ENCODE peak calls at places on chromosomes 13 and 19, in eight cellular contexts. One of them, this sample, is unnamed.

GRCh38 chr13:104764600-104764999 is 1698.4 kb upstream of the SLC10A2 start:
- DNase-seq in EH: no peak
- DNase-seq in ELR: no peak
- DNase-seq in posterior cingulate gyrus: no peak
- DNase-seq in Right ventricle myocardium inferior: no peak
- DNase-seq in HuH-7.5: no peak
- DNase-seq in kidney tubule cell: no peak
- DNase-seq in HFF-Myc: no peak
- DNase-seq in this sample: no peak

GRCh38 chr13:79245937-79246574 is 160.0 kb downstream of the RBM26 start:
- DNase-seq in EH: no peak
- DNase-seq in ELR: no peak
- DNase-seq in posterior cingulate gyrus: no peak
- DNase-seq in Right ventricle myocardium inferior: no peak
- DNase-seq in HuH-7.5: no peak
- DNase-seq in kidney tubule cell: peak
- DNase-seq in HFF-Myc: no peak
- DNase-seq in this sample: no peak

GRCh38 chr19:49469828-49470614 is 4.0 kb upstream of the FLT3LG start:
- DNase-seq in EH: no peak
- DNase-seq in ELR: no peak
- DNase-seq in posterior cingulate gyrus: no peak
- DNase-seq in Right ventricle myocardium inferior: no peak
- DNase-seq in HuH-7.5: no peak
- DNase-seq in kidney tubule cell: no peak
- DNase-seq in HFF-Myc: no peak
- DNase-seq in this sample: no peak

GRCh38 chr19:50433201-50434180 is 799 bp downstream of the MYBPC2 start:
- DNase-seq in EH: no peak
- DNase-seq in ELR: no peak
- DNase-seq in posterior cingulate gyrus: no peak
- DNase-seq in Right ventricle myocardium inferior: no peak
- DNase-seq in HuH-7.5: no peak
- DNase-seq in kidney tubule cell: no peak
- DNase-seq in HFF-Myc: no peak
- DNase-seq in this sample: no peak

GRCh38 chr19:16628984-16629691 is 1.1 kb upstream of the MED26 start:
- DNase-seq in EH: peak
- DNase-seq in ELR: no peak
- DNase-seq in posterior cingulate gyrus: no peak
- DNase-seq in Right ventricle myocardium inferior: no peak
- DNase-seq in HuH-7.5: no peak
- DNase-seq in kidney tubule cell: no peak
- DNase-seq in HFF-Myc: peak
- DNase-seq in this sample: no peak

GRCh38 chr13:96373597-96373996 is 283.7 kb downstream of the HS6ST3 start:
- DNase-seq in EH: no peak
- DNase-seq in ELR: no peak
- DNase-seq in posterior cingulate gyrus: no peak
- DNase-seq in Right ventricle myocardium inferior: no peak
- DNase-seq in HuH-7.5: no peak
- DNase-seq in kidney tubule cell: no peak
- DNase-seq in HFF-Myc: no peak
- DNase-seq in this sample: no peak

GRCh38 chr13:65966991-65967451 is 1263.1 kb downstream of the PCDH9 start:
- DNase-seq in EH: peak
- DNase-seq in ELR: peak
- DNase-seq in posterior cingulate gyrus: no peak
- DNase-seq in Right ventricle myocardium inferior: no peak
- DNase-seq in HuH-7.5: peak
- DNase-seq in kidney tubule cell: peak
- DNase-seq in HFF-Myc: peak
- DNase-seq in this sample: no peak

GRCh38 chr19:46913852-46914430 is 53.1 kb downstream of the ARHGAP35 start:
- DNase-seq in EH: peak
- DNase-seq in ELR: peak
- DNase-seq in posterior cingulate gyrus: no peak
- DNase-seq in Right ventricle myocardium inferior: no peak
- DNase-seq in HuH-7.5: no peak
- DNase-seq in kidney tubule cell: peak
- DNase-seq in HFF-Myc: no peak
- DNase-seq in this sample: no peak

GRCh38 chr13:107342747-107343146 is 774.8 kb upstream of the ARGLU1 start:
- DNase-seq in EH: no peak
- DNase-seq in ELR: no peak
- DNase-seq in posterior cingulate gyrus: no peak
- DNase-seq in Right ventricle myocardium inferior: no peak
- DNase-seq in HuH-7.5: no peak
- DNase-seq in kidney tubule cell: no peak
- DNase-seq in HFF-Myc: no peak
- DNase-seq in this sample: no peak

GRCh38 chr13:106099765-106100164 is 435.7 kb downstream of the EFNB2 start:
- DNase-seq in EH: no peak
- DNase-seq in ELR: no peak
- DNase-seq in posterior cingulate gyrus: no peak
- DNase-seq in Right ventricle myocardium inferior: no peak
- DNase-seq in HuH-7.5: no peak
- DNase-seq in kidney tubule cell: no peak
- DNase-seq in HFF-Myc: no peak
- DNase-seq in this sample: no peak

GRCh38 chr13:100880166-100880565 is 205.6 kb upstream of the TMTC4 start:
- DNase-seq in EH: no peak
- DNase-seq in ELR: no peak
- DNase-seq in posterior cingulate gyrus: no peak
- DNase-seq in Right ventricle myocardium inferior: no peak
- DNase-seq in HuH-7.5: no peak
- DNase-seq in kidney tubule cell: no peak
- DNase-seq in HFF-Myc: no peak
- DNase-seq in this sample: no peak

GRCh38 chr19:38500450-38500849 is 67.0 kb downstream of the RYR1 start:
- DNase-seq in EH: no peak
- DNase-seq in ELR: no peak
- DNase-seq in posterior cingulate gyrus: no peak
- DNase-seq in Right ventricle myocardium inferior: no peak
- DNase-seq in HuH-7.5: no peak
- DNase-seq in kidney tubule cell: no peak
- DNase-seq in HFF-Myc: no peak
- DNase-seq in this sample: no peak

GRCh38 chr19:49614096-49614857 is 23.3 kb downstream of the PRR12 start:
- DNase-seq in EH: peak
- DNase-seq in ELR: peak
- DNase-seq in posterior cingulate gyrus: no peak
- DNase-seq in Right ventricle myocardium inferior: no peak
- DNase-seq in HuH-7.5: no peak
- DNase-seq in kidney tubule cell: peak
- DNase-seq in HFF-Myc: peak
- DNase-seq in this sample: no peak

GRCh38 chr19:42140125-42140754 is 8.0 kb upstream of the POU2F2 start:
- DNase-seq in EH: peak
- DNase-seq in ELR: peak
- DNase-seq in posterior cingulate gyrus: no peak
- DNase-seq in Right ventricle myocardium inferior: peak
- DNase-seq in HuH-7.5: no peak
- DNase-seq in kidney tubule cell: peak
- DNase-seq in HFF-Myc: no peak
- DNase-seq in this sample: peak

GRCh38 chr19:46218160-46218559 is 11.4 kb upstream of the IGFL1 start:
- DNase-seq in EH: peak
- DNase-seq in ELR: peak
- DNase-seq in posterior cingulate gyrus: no peak
- DNase-seq in Right ventricle myocardium inferior: no peak
- DNase-seq in HuH-7.5: peak
- DNase-seq in kidney tubule cell: peak
- DNase-seq in HFF-Myc: peak
- DNase-seq in this sample: no peak

GRCh38 chr13:33761744-33762143 is 56.2 kb upstream of the RFC3 start:
- DNase-seq in EH: peak
- DNase-seq in ELR: peak
- DNase-seq in posterior cingulate gyrus: no peak
- DNase-seq in Right ventricle myocardium inferior: no peak
- DNase-seq in HuH-7.5: no peak
- DNase-seq in kidney tubule cell: peak
- DNase-seq in HFF-Myc: no peak
- DNase-seq in this sample: no peak

GRCh38 chr19:18093439-18094161 is 4.0 kb upstream of the MAST3 start:
- DNase-seq in EH: peak
- DNase-seq in ELR: peak
- DNase-seq in posterior cingulate gyrus: no peak
- DNase-seq in Right ventricle myocardium inferior: no peak
- DNase-seq in HuH-7.5: no peak
- DNase-seq in kidney tubule cell: peak
- DNase-seq in HFF-Myc: no peak
- DNase-seq in this sample: no peak

GRCh38 chr13:48801255-48801654 is 147.5 kb downstream of the CYSLTR2 start:
- DNase-seq in EH: peak
- DNase-seq in ELR: peak
- DNase-seq in posterior cingulate gyrus: no peak
- DNase-seq in Right ventricle myocardium inferior: no peak
- DNase-seq in HuH-7.5: no peak
- DNase-seq in kidney tubule cell: peak
- DNase-seq in HFF-Myc: peak
- DNase-seq in this sample: no peak

GRCh38 chr13:60288569-60288968 is 108.5 kb upstream of the TDRD3 start:
- DNase-seq in EH: no peak
- DNase-seq in ELR: no peak
- DNase-seq in posterior cingulate gyrus: no peak
- DNase-seq in Right ventricle myocardium inferior: no peak
- DNase-seq in HuH-7.5: no peak
- DNase-seq in kidney tubule cell: no peak
- DNase-seq in HFF-Myc: no peak
- DNase-seq in this sample: no peak

GRCh38 chr13:26025196-26025595 is 26.6 kb downstream of the SHISA2 start:
- DNase-seq in EH: no peak
- DNase-seq in ELR: no peak
- DNase-seq in posterior cingulate gyrus: peak
- DNase-seq in Right ventricle myocardium inferior: no peak
- DNase-seq in HuH-7.5: no peak
- DNase-seq in kidney tubule cell: no peak
- DNase-seq in HFF-Myc: no peak
- DNase-seq in this sample: no peak

GRCh38 chr19:30071871-30072270 is 129.8 kb downstream of the URI1 start:
- DNase-seq in EH: no peak
- DNase-seq in ELR: no peak
- DNase-seq in posterior cingulate gyrus: peak
- DNase-seq in Right ventricle myocardium inferior: peak
- DNase-seq in HuH-7.5: no peak
- DNase-seq in kidney tubule cell: no peak
- DNase-seq in HFF-Myc: no peak
- DNase-seq in this sample: no peak

GRCh38 chr19:5354403-5354802 is 13.8 kb upstream of the PTPRS start:
- DNase-seq in EH: peak
- DNase-seq in ELR: peak
- DNase-seq in posterior cingulate gyrus: no peak
- DNase-seq in Right ventricle myocardium inferior: no peak
- DNase-seq in HuH-7.5: no peak
- DNase-seq in kidney tubule cell: no peak
- DNase-seq in HFF-Myc: no peak
- DNase-seq in this sample: no peak

GRCh38 chr19:29810504-29810871 is 1.3 kb upstream of the CCNE1 start:
- DNase-seq in EH: peak
- DNase-seq in ELR: peak
- DNase-seq in posterior cingulate gyrus: no peak
- DNase-seq in Right ventricle myocardium inferior: peak
- DNase-seq in HuH-7.5: no peak
- DNase-seq in kidney tubule cell: peak
- DNase-seq in HFF-Myc: no peak
- DNase-seq in this sample: no peak

GRCh38 chr13:43072394-43072793 is 49.0 kb downstream of the DNAJC15 start:
- DNase-seq in EH: peak
- DNase-seq in ELR: no peak
- DNase-seq in posterior cingulate gyrus: no peak
- DNase-seq in Right ventricle myocardium inferior: peak
- DNase-seq in HuH-7.5: no peak
- DNase-seq in kidney tubule cell: no peak
- DNase-seq in HFF-Myc: no peak
- DNase-seq in this sample: no peak

GRCh38 chr19:17777840-17778620 is 16.9 kb upstream of the B3GNT3 start:
- DNase-seq in EH: peak
- DNase-seq in ELR: peak
- DNase-seq in posterior cingulate gyrus: no peak
- DNase-seq in Right ventricle myocardium inferior: peak
- DNase-seq in HuH-7.5: no peak
- DNase-seq in kidney tubule cell: peak
- DNase-seq in HFF-Myc: no peak
- DNase-seq in this sample: no peak

GRCh38 chr13:114268344-114269280 is 12.8 kb upstream of the UPF3A start:
- DNase-seq in EH: no peak
- DNase-seq in ELR: no peak
- DNase-seq in posterior cingulate gyrus: no peak
- DNase-seq in Right ventricle myocardium inferior: no peak
- DNase-seq in HuH-7.5: no peak
- DNase-seq in kidney tubule cell: no peak
- DNase-seq in HFF-Myc: no peak
- DNase-seq in this sample: no peak